ENCODE peak calls at places on chromosomes 6 and 20, in four cellular contexts. O is mucosa of descending colon; U is NAMALWA; J is activated naive CD8-positive, alpha-beta T cell treated with anti-CD3 and anti-CD28 coated beads, Interleukin-2, amount 50 U/mL, for 24 hours. Y is an unnamed sample.

GRCh38 chr20:39986231-39986904 is 702.7 kb downstream of the MAFB start:
- DNase-seq in O (peak), J (no peak), U (no peak), Y (no peak)

GRCh38 chr20:37886851-37887297 is 16.1 kb upstream of the VSTM2L start:
- DNase-seq in O (no peak), J (no peak), U (no peak), Y (no peak)

GRCh38 chr20:57686931-57687652 is 22.7 kb downstream of the PMEPA1 start:
- DNase-seq in O (no peak), J (no peak), U (no peak), Y (no peak)

GRCh38 chr6:88704980-88705379 is 258.4 kb downstream of the RNGTT start:
- DNase-seq in J (no peak), U (no peak), O (no peak), Y (no peak)

GRCh38 chr6:31478186-31478950 is 19.6 kb upstream of the MICB start:
- DNase-seq in O (no peak), U (no peak), J (no peak), Y (no peak)

GRCh38 chr6:44428682-44429081 is 41.2 kb downstream of the CDC5L start:
- DNase-seq in O (no peak), U (no peak), J (no peak), Y (no peak)

GRCh38 chr6:159988983-159989454 is 20.1 kb downstream of the IGF2R start:
- DNase-seq in O (no peak), U (no peak), J (no peak), Y (no peak)

GRCh38 chr6:79168695-79168980 is 65.8 kb downstream of the HMGN3 start:
- DNase-seq in U (no peak), J (no peak), O (no peak), Y (no peak)

GRCh38 chr6:30763155-30763617 is 18.8 kb upstream of the IER3 start:
- DNase-seq in U (no peak), J (no peak), O (no peak), Y (no peak)

GRCh38 chr6:11710221-11710836 is 68.3 kb downstream of the ADTRP start:
- DNase-seq in U (no peak), O (no peak), J (peak), Y (no peak)

Y was measured in body of pancreas.